ENCODE peak calls at places on chromosomes 1 and 21, in five cellular contexts. W is A549, L is endothelial cell of umbilical vein, E is K562, O is HepG2. U is an unnamed sample.

GRCh38 chr1:151251656-151252470 is 2.7 kb upstream of the PSMD4 start:
- DNase-seq in W (peak), O (peak), E (peak), L (peak), U (peak)

GRCh38 chr21:32022141-32022540 is 149.3 kb downstream of the HUNK start:
- DNase-seq in O (no peak), W (no peak), L (no peak), E (no peak), U (peak)

GRCh38 chr1:174815036-174815435 is 184.7 kb upstream of the CACYBP start:
- DNase-seq in E (no peak), O (peak), L (peak), W (peak), U (peak)

GRCh38 chr1:19139711-19140110 is 70.4 kb downstream of the UBR4 start:
- DNase-seq in L (no peak), E (no peak), W (no peak), O (no peak), U (no peak)

GRCh38 chr1:43530483-43531452 is at the start of gene PTPRF:
- DNase-seq in O (no peak), W (peak), E (peak), L (peak), U (peak)

GRCh38 chr1:198660341-198661056 is 21.7 kb downstream of the PTPRC start:
- DNase-seq in W (no peak), L (no peak), E (no peak), O (no peak), U (no peak)

GRCh38 chr1:201883786-201884185 is 4.9 kb upstream of the SHISA4 start:
- DNase-seq in W (no peak), O (peak), E (peak), L (peak), U (peak)

GRCh38 chr1:199691540-199691939 is 336.0 kb upstream of the NR5A2 start:
- DNase-seq in O (no peak), E (no peak), W (peak), L (peak), U (peak)

GRCh38 chr21:45075606-45076244 is 1.3 kb downstream of the ADARB1 start:
- DNase-seq in O (no peak), E (no peak), L (peak), W (no peak), U (no peak)

GRCh38 chr21:36209626-36210171 is 53.1 kb downstream of the DOP1B start:
- DNase-seq in W (peak), O (peak), E (peak), L (peak), U (peak)

GRCh38 chr21:26148071-26148470 is 22.5 kb downstream of the APP start:
- DNase-seq in E (no peak), W (peak), O (no peak), L (peak), U (no peak)
- TF ChIP-seq MYC in E (no peak), W (no peak), O (no peak), L (no peak), U (no peak)

GRCh38 chr1:179952181-179952580 is 2.4 kb upstream of the CEP350 start:
- DNase-seq in W (no peak), O (no peak), L (no peak), E (no peak), U (peak)

GRCh38 chr1:179955318-179955638 is 668 bp downstream of the CEP350 start:
- DNase-seq in O (no peak), W (peak), E (no peak), L (peak), U (no peak)

GRCh38 chr1:179954494-179955317 is at the start of gene CEP350:
- DNase-seq in E (peak), L (peak), O (peak), W (peak), U (peak)

GRCh38 chr1:179955731-179956130 is 1.1 kb downstream of the CEP350 start:
- DNase-seq in L (peak), W (no peak), O (no peak), E (no peak), U (peak)

DNA sequence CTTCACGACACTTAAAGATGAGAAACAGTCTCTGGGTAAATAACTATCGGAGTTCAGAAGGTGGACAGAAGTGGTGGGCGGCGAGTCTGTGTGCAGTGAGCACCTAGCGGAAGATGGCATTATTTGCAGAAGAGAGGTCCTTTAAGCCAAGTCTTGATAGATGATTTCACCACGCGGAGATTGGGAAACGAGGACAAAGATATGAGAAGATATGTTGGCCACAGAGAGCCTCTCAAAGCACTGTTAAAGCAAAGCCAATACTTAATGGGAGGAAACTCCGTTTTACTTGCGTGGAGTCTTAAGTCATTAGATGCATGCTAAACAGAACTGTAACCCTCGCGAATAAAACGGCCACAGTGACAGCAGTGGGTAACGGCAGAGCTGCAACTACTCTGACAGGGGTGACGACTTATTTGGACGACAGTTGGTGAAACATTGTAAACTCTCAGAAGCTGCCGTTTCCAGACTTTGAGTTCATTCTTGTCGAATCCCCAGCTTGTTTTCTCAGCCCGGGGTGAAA is 576 bp upstream of the CEP350 start:
- DNase-seq in O (peak), L (no peak), E (peak), W (peak), U (peak)
- TF ChIP-seq CTCF in O (peak), L (peak), E (no peak), W (no peak), U (no peak)

GRCh38 chr1:101587749-101588148 is 350.9 kb downstream of the S1PR1 start:
- DNase-seq in E (no peak), O (peak), L (peak), W (peak), U (no peak)
- TF ChIP-seq MYC in E (no peak), O (no peak), L (no peak), W (no peak), U (no peak)

GRCh38 chr1:168638884-168639283 is 62.5 kb downstream of the XCL1 start:
- DNase-seq in L (no peak), E (no peak), W (no peak), O (no peak), U (no peak)

GRCh38 chr1:168636642-168637111 is 60.3 kb downstream of the XCL1 start:
- DNase-seq in W (peak), O (no peak), L (no peak), E (no peak), U (no peak)

GRCh38 chr1:168637350-168637991 is 61.1 kb downstream of the XCL1 start:
- DNase-seq in E (peak), L (peak), O (peak), W (peak), U (peak)

GRCh38 chr1:168635129-168635528 is 58.7 kb downstream of the XCL1 start:
- DNase-seq in L (no peak), O (no peak), W (no peak), E (no peak), U (no peak)

DNA sequence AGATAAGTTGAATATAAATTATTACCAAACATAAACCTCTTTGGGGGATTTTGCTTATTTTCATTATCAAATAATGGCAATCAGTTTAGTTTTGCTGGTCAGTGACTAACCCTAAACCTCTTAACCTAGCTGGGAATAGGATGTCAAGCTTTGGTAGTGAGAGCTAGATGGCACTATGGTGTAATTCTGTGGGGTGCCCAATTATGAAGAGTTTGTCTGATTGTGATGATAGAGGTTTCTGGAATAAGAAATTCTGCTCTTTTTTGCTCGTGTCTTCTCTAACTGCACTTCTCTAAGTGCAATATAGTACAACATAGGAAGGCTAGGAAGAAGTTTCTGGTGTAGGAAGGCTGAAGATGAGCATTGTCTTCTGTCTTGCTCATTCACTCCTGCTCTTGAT is 59.8 kb downstream of the XCL1 start:
- DNase-seq in E (no peak), L (no peak), O (no peak), W (peak), U (peak)
- TF ChIP-seq CTCF in E (no peak), L (no peak), O (peak), W (peak), U (no peak)

GRCh38 chr1:161379071-161379470 is 11.4 kb upstream of the CFAP126 start:
- DNase-seq in O (no peak), E (no peak), W (no peak), L (no peak), U (no peak)
- TF ChIP-seq MYC in O (no peak), E (no peak), W (no peak), L (no peak), U (no peak)